ENCODE peak calls at places on chromosomes 7 and 10, in eight cellular contexts. K is Panc1, R is neural progenitor cell, H is AG10803, C is astrocyte of the spinal cord, M is right atrium auricular region, Q is PC-9, N is heart left ventricle. W is an unnamed sample.

GRCh38 chr10:28241766-28242399 is 61.0 kb downstream of the MPP7 start:
- DNase-seq in N (no peak), M (no peak), H (peak; percentile 66), C (peak; percentile 71), Q (no peak), R (peak; percentile 64), K (peak; percentile 27), W (peak; percentile 66)

GRCh38 chr7:93185303-93186027 is 37.3 kb upstream of the SAMD9L start:
- DNase-seq in H (no peak), R (no peak), C (no peak), Q (no peak), N (no peak), K (no peak), M (no peak), W (peak; percentile 17)

GRCh38 chr7:148983220-148984146 is 44.8 kb downstream of the PDIA4 start:
- DNase-seq in N (peak; percentile 54), H (peak; percentile 67), M (no peak), R (peak; percentile 96), Q (peak; percentile 66), C (peak; percentile 88), K (peak; percentile 91), W (peak; percentile 85)

GRCh38 chr7:106070567-106071254 is 41.4 kb downstream of the SYPL1 start:
- DNase-seq in N (no peak), C (no peak), Q (no peak), R (no peak), H (no peak), K (no peak), M (no peak), W (no peak)

GRCh38 chr10:21364196-21365114 is 161.0 kb downstream of the SKIDA1 start:
- DNase-seq in C (peak; percentile 75), M (peak; percentile 69), R (peak; percentile 89), Q (peak; percentile 88), H (peak; percentile 85), N (peak; percentile 60), K (peak; percentile 62), W (peak; percentile 70)

GRCh38 chr10:78335691-78336401 is 302.2 kb downstream of the RPS24 start:
- DNase-seq in R (no peak), N (peak; percentile 72), K (peak; percentile 89), Q (no peak), C (peak; percentile 89), H (peak; percentile 76), M (peak; percentile 58), W (peak; percentile 97)

GRCh38 chr7:134778941-134779740 is at the start of gene CALD1:
- DNase-seq in K (peak; percentile 79), M (peak; percentile 90), C (peak; percentile 99), R (peak; percentile 88), N (peak; percentile 79), Q (peak; percentile 90), H (peak; percentile 100), W (peak; percentile 97)

GRCh38 chr10:97319671-97320479 is 804 bp downstream of the FRAT1 start:
- DNase-seq in H (no peak), C (no peak), Q (peak; percentile 35), M (no peak), K (no peak), R (peak; percentile 85), N (peak; percentile 70), W (peak; percentile 14)

GRCh38 chr7:27238979-27239779 is 3.4 kb upstream of the EVX1 start:
- DNase-seq in K (no peak), C (no peak), M (no peak), N (no peak), R (peak; percentile 63), Q (no peak), H (no peak), W (no peak)

GRCh38 chr7:102472126-102473041 is 6.3 kb downstream of the POLR2J start:
- DNase-seq in H (no peak), K (no peak), N (peak; percentile 21), M (no peak), C (no peak), R (no peak), Q (no peak), W (no peak)

GRCh38 chr7:116776610-116777289 is 85.6 kb upstream of the CAPZA2 start:
- DNase-seq in C (peak; percentile 91), K (peak; percentile 84), H (peak; percentile 82), R (no peak), N (no peak), M (no peak), Q (peak; percentile 26), W (peak; percentile 92)

GRCh38 chr10:29426420-29426819 is 137.6 kb downstream of the LYZL1 start:
- DNase-seq in H (no peak), Q (no peak), C (no peak), K (no peak), N (no peak), R (no peak), M (no peak), W (no peak)

GRCh38 chr7:16504019-16504418 is 22.6 kb upstream of the LRRC72 start:
- DNase-seq in C (peak; percentile 72), Q (no peak), R (no peak), K (no peak), N (no peak), M (no peak), H (no peak), W (peak; percentile 15)

GRCh38 chr7:30136339-30136738 is 1.6 kb downstream of the MTURN start:
- DNase-seq in H (no peak), Q (no peak), K (no peak), R (peak; percentile 39), N (no peak), C (no peak), M (no peak), W (no peak)

GRCh38 chr7:155644971-155645509 is 579 bp downstream of the RBM33 start:
- DNase-seq in C (peak; percentile 28), M (no peak), N (peak; percentile 50), R (peak; percentile 60), K (no peak), Q (peak; percentile 22), H (peak; percentile 32), W (peak; percentile 32)

GRCh38 chr10:71270301-71270777 is 48.7 kb upstream of the SLC29A3 start:
- DNase-seq in R (peak; percentile 90), M (no peak), K (peak; percentile 36), H (peak; percentile 80), C (peak; percentile 80), Q (peak; percentile 56), N (no peak), W (peak; percentile 86)

DNA sequence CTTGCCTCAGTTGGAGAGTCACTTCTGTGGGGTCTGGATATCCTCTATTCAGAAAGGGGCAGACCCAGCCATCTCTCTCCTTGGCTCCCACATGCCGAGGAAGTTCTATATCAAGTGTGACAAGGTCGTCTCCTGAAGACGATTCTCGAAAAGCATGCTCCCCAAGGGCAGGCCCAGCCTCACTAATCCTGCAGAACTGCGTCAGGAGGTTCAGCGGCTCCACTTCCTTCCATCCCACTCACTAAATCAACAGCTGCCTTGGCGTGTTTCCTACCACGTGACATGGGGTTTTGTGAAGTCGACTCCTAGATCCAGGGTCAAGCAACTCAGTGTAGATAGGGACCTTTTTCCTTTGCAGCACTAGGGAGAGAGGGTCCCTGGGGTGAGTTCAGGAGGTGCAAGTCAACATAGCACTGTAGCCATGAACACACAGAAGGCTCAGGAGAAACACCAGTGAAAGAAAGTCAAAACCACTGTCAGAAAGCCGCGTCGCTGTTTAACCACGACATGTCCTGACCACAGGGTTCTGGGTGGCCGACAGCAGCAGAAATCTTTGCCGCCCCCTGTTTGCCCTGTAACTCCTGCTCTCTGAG is 156.4 kb downstream of the PRPF18 start:
- DNase-seq in N (peak; percentile 55), H (no peak), K (no peak), Q (no peak), R (no peak), C (peak; percentile 39), M (no peak), W (peak; percentile 31)
- TF ChIP-seq CTCF in N (no peak), H (no peak), K (no peak), Q (no peak), R (no peak), C (no peak), M (no peak), W (no peak)

GRCh38 chr10:119653209-119653608 is 2.0 kb downstream of the BAG3 start:
- DNase-seq in H (no peak), C (no peak), K (no peak), Q (no peak), R (no peak), N (no peak), M (no peak), W (no peak)

GRCh38 chr10:119650692-119651513 is at the start of gene BAG3:
- DNase-seq in C (peak; percentile 92), N (peak; percentile 97), H (peak; percentile 94), R (peak; percentile 92), Q (peak; percentile 78), M (peak; percentile 97), K (no peak), W (peak; percentile 94)

GRCh38 chr10:119654540-119654939 is 3.4 kb downstream of the BAG3 start:
- DNase-seq in C (no peak), M (peak; percentile 73), N (peak; percentile 49), H (no peak), R (no peak), Q (peak; percentile 52), K (no peak), W (no peak)

GRCh38 chr10:119651514-119652327 is 541 bp downstream of the BAG3 start:
- DNase-seq in H (no peak), R (peak; percentile 66), M (no peak), K (no peak), N (no peak), Q (no peak), C (no peak), W (no peak)

GRCh38 chr10:119652361-119652760 is 1.2 kb downstream of the BAG3 start:
- DNase-seq in H (peak; percentile 72), M (no peak), R (peak; percentile 29), Q (no peak), K (no peak), C (peak; percentile 74), N (no peak), W (peak; percentile 78)
- TF ChIP-seq CTCF in H (peak; percentile 50), M (no peak), R (peak; percentile 31), Q (no peak), K (no peak), C (peak; percentile 32), N (peak; percentile 23), W (peak; percentile 42)

DNA sequence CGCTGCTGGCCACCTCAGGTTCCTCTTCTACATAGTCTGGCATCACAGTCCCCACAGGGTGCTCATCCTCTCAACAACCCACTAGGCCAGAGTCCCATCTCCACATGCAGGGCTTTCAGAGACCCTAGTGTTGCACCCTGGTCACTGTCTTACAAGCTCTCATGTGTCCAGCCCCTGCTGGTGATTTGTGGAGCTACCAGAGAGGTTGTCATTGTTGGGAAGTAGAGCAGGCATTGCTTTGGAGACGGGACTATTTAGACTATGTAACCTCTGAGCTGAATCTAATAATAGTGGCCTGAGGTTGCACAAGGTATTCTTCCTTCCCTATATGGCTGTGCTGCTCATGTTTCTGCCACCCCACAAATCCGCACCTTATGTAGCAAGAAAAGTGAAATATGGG is 135.3 kb upstream of the VWC2 start:
- DNase-seq in K (no peak), C (no peak), Q (no peak), N (peak; percentile 37), H (no peak), R (no peak), M (peak; percentile 61), W (no peak)
- TF ChIP-seq CTCF in K (no peak), C (no peak), Q (no peak), N (peak; percentile 13), H (no peak), R (peak; percentile 28), M (peak; percentile 6), W (no peak)

DNA sequence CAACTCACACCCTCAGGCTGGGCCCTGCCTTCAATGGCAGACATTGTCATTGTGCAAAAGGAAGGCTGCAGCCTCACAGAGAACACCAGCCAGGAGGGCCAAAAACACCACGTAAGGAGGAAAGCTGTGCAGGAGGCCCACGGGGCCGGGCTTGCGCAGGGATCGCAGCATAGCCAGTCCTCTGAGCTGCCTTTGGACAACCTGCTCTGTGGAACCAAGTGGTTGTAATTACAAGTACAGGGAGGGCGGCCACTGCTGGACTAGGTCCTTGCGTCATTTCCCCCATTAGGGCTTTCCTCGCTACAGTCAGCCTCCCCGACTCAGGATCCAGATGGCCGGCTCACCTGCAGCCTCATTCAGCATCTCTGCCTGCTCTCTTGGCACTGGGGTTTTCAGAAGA is 66.9 kb downstream of the FAM53B start:
- DNase-seq in Q (no peak), M (no peak), N (peak; percentile 69), H (peak; percentile 44), R (no peak), C (no peak), K (no peak), W (peak; percentile 10)
- TF ChIP-seq CTCF in Q (no peak), M (no peak), N (no peak), H (no peak), R (no peak), C (no peak), K (no peak), W (no peak)